ENCODE peak calls at places on chromosomes 5 and 9, in nine cellular contexts. O is neural crest cell, M is heart left ventricle, P is pancreas, L is GM13976, U is foreskin fibroblast, K is right atrium auricular region, X is psoas muscle, W is GM06990. S is an unnamed sample.

GRCh38 chr5:173746050-173746449 is 129.6 kb upstream of the BOD1 start:
- DNase-seq in L (no peak), K (no peak), O (no peak), W (no peak), P (no peak), U (no peak), X (no peak), M (no peak), S (no peak)

GRCh38 chr5:179588166-179588565 is 35.3 kb downstream of the HNRNPH1 start:
- DNase-seq in K (no peak), L (no peak), W (no peak), X (no peak), O (no peak), P (no peak), M (no peak), U (no peak), S (no peak)

GRCh38 chr5:87229780-87230179 is 37.9 kb upstream of the RASA1 start:
- DNase-seq in M (no peak), K (no peak), X (no peak), L (no peak), W (no peak), O (no peak), U (no peak), P (no peak), S (no peak)

GRCh38 chr9:132160802-132161742 is 786 bp upstream of the NTNG2 start:
- DNase-seq in O (no peak), K (no peak), P (no peak), X (peak; percentile 29), W (no peak), U (peak; percentile 67), L (peak; percentile 70), M (peak; percentile 51), S (no peak)

GRCh38 chr9:95752129-95752731 is 123.3 kb upstream of the ERCC6L2 start:
- DNase-seq in P (no peak), U (no peak), K (no peak), X (no peak), M (no peak), O (no peak), W (no peak), L (no peak), S (no peak)

GRCh38 chr5:543755-544674 is 19.8 kb upstream of the SLC9A3 start:
- DNase-seq in L (peak; percentile 92), W (peak; percentile 88), K (peak; percentile 63), U (no peak), X (peak; percentile 41), M (peak; percentile 56), P (peak; percentile 59), O (no peak), S (no peak)

GRCh38 chr9:116944714-116945534 is 257.8 kb downstream of the TRIM32 start:
- DNase-seq in X (no peak), W (no peak), K (no peak), L (no peak), U (no peak), P (no peak), O (no peak), M (no peak), S (no peak)

GRCh38 chr5:178940569-178941360 is at the start of gene ZNF454:
- DNase-seq in W (no peak), K (peak; percentile 94), X (peak; percentile 86), P (peak; percentile 96), U (peak; percentile 88), O (no peak), L (no peak), M (peak; percentile 96), S (peak; percentile 90)

GRCh38 chr5:140084466-140084865 is 29.4 kb upstream of the PURA start:
- DNase-seq in M (peak; percentile 60), U (no peak), P (no peak), W (no peak), K (no peak), L (no peak), X (no peak), O (no peak), S (no peak)

GRCh38 chr5:117621921-117622320 is 1047.3 kb upstream of the SEMA6A start:
- DNase-seq in M (no peak), L (no peak), P (no peak), X (no peak), K (no peak), U (no peak), O (no peak), W (no peak), S (no peak)

GRCh38 chr5:180296778-180297177 is 4.9 kb upstream of the MAPK9 start:
- DNase-seq in X (no peak), M (no peak), O (no peak), W (no peak), L (no peak), P (no peak), U (no peak), K (no peak), S (no peak)

GRCh38 chr9:8136477-8136876 is 336.9 kb upstream of the DMAC1 start:
- DNase-seq in U (no peak), O (no peak), M (no peak), L (no peak), K (no peak), P (no peak), W (no peak), X (no peak), S (no peak)

GRCh38 chr5:72658161-72658560 is 151.0 kb upstream of the ZNF366 start:
- DNase-seq in L (no peak), K (no peak), M (no peak), W (no peak), U (no peak), O (no peak), P (no peak), X (no peak), S (no peak)

GRCh38 chr9:95190413-95190812 is 127.1 kb downstream of the FANCC start:
- DNase-seq in X (no peak), U (no peak), L (no peak), M (no peak), P (no peak), O (no peak), K (no peak), W (no peak), S (no peak)

GRCh38 chr9:942805-943580 is 33.5 kb upstream of the DMRT3 start:
- DNase-seq in L (no peak), U (no peak), K (no peak), P (no peak), O (no peak), X (no peak), W (peak; percentile 28), M (no peak), S (no peak)

GRCh38 chr5:138603521-138603920 is 28.3 kb upstream of the HSPA9 start:
- DNase-seq in P (no peak), U (no peak), O (no peak), M (no peak), K (no peak), W (no peak), X (no peak), L (peak; percentile 49), S (no peak)

GRCh38 chr9:33468797-33469621 is 4.7 kb downstream of the NOL6 start:
- DNase-seq in L (no peak), M (no peak), K (no peak), O (no peak), X (no peak), W (no peak), U (no peak), P (peak; percentile 34), S (no peak)

GRCh38 chr9:91354846-91355245 is 6.9 kb downstream of the AUH start:
- DNase-seq in U (peak; percentile 32), W (no peak), L (no peak), X (no peak), O (no peak), P (no peak), K (no peak), M (no peak), S (no peak)

GRCh38 chr9:87148391-87149237 is 201.3 kb upstream of the GAS1 start:
- DNase-seq in W (no peak), M (peak; percentile 92), K (peak; percentile 91), L (no peak), O (peak; percentile 52), P (peak; percentile 86), U (peak; percentile 70), X (peak; percentile 88), S (peak; percentile 90)
- TF ChIP-seq CTCF in W (no peak), M (peak; percentile 12), K (peak; percentile 48), L (no peak), O (no peak), P (no peak), U (peak; percentile 17), X (no peak), S (peak; percentile 41)

DNA sequence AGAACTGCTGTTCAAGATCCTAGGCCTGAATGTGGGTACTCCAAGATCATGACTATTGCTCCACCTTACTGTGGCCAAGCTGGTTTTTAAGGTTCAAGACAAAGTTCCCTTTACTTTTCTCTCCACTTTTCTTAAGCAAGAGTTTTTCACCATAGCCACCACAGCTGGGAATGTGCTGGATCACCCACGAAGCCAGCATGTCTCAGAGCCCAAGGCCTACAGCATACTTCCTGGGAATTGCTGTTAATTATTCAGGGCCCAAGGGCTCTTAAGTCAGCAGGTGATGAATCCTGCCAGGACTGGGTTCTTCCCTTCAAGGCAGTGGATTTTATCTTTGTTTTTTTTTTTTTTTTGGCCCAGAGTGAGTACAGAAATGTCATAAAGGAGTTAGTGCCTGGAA is 149.4 kb upstream of the TUSC1 start:
- DNase-seq in O (no peak), U (no peak), P (no peak), K (no peak), X (no peak), M (no peak), L (no peak), W (no peak), S (no peak)
- TF ChIP-seq CTCF in O (no peak), U (no peak), P (no peak), K (no peak), X (no peak), M (no peak), L (no peak), W (no peak), S (no peak)

GRCh38 chr5:146622391-146622790 is 106.4 kb upstream of the GPR151 start:
- DNase-seq in X (no peak), W (no peak), U (no peak), P (no peak), M (no peak), O (no peak), K (no peak), L (no peak), S (no peak)
- TF ChIP-seq CTCF in X (no peak), W (peak; percentile 46), U (no peak), P (no peak), M (no peak), O (peak; percentile 60), K (peak; percentile 28), L (no peak), S (peak; percentile 24)

GRCh38 chr5:2577637-2578036 is 173.8 kb downstream of the IRX2 start:
- DNase-seq in X (no peak), P (no peak), U (no peak), O (no peak), W (no peak), K (no peak), L (no peak), M (no peak), S (no peak)

GRCh38 chr5:2581418-2581817 is 170.1 kb downstream of the IRX2 start:
- DNase-seq in L (no peak), P (no peak), X (no peak), M (no peak), K (peak; percentile 11), W (no peak), U (no peak), O (no peak), S (no peak)

GRCh38 chr5:2576823-2577222 is 174.7 kb downstream of the IRX2 start:
- DNase-seq in P (no peak), K (no peak), U (no peak), W (no peak), X (no peak), O (no peak), L (no peak), M (no peak), S (no peak)

GRCh38 chr5:2582106-2582505 is 169.4 kb downstream of the IRX2 start:
- DNase-seq in O (no peak), P (no peak), M (no peak), X (no peak), K (peak; percentile 9), U (no peak), W (no peak), L (no peak), S (no peak)

GRCh38 chr5:2579126-2579525 is 172.4 kb downstream of the IRX2 start:
- DNase-seq in U (no peak), M (no peak), K (no peak), W (no peak), L (no peak), O (no peak), X (no peak), P (no peak), S (no peak)
- TF ChIP-seq CTCF in U (no peak), M (no peak), K (no peak), W (no peak), L (no peak), O (no peak), X (no peak), P (no peak), S (no peak)

S was measured in osteocyte.